ENCODE peak calls at places on chromosomes 12 and 14, in ten cellular contexts. One of them, this sample, is unnamed.

GRCh38 chr12:77979597-77980250 is 149.0 kb downstream of the NAV3 start:
- DNase-seq in adrenal gland: no peak
- DNase-seq in uterus: no peak
- DNase-seq in A549: no peak
- DNase-seq in NB4: no peak
- DNase-seq in GM12878: no peak
- DNase-seq in tibial nerve: no peak
- DNase-seq in lower leg skin: no peak
- DNase-seq in heart left ventricle: no peak
- DNase-seq in sigmoid colon: no peak
- DNase-seq in this sample: no peak

GRCh38 chr12:25276199-25276937 is 25.6 kb upstream of the KRAS start:
- DNase-seq in heart left ventricle: no peak
- DNase-seq in A549: peak
- DNase-seq in sigmoid colon: peak
- DNase-seq in adrenal gland: peak
- DNase-seq in uterus: peak
- DNase-seq in GM12878: no peak
- DNase-seq in tibial nerve: peak
- DNase-seq in NB4: peak
- DNase-seq in lower leg skin: no peak
- DNase-seq in this sample: peak

GRCh38 chr12:110312581-110313360 is 31.7 kb downstream of the ATP2A2 start:
- DNase-seq in adrenal gland: peak
- DNase-seq in lower leg skin: no peak
- DNase-seq in NB4: peak
- DNase-seq in sigmoid colon: peak
- DNase-seq in uterus: no peak
- DNase-seq in tibial nerve: no peak
- DNase-seq in heart left ventricle: no peak
- DNase-seq in GM12878: no peak
- DNase-seq in A549: peak
- DNase-seq in this sample: no peak

GRCh38 chr14:70955543-70956480 is 48.6 kb downstream of the PCNX1 start:
- DNase-seq in NB4: peak
- DNase-seq in uterus: no peak
- DNase-seq in sigmoid colon: no peak
- DNase-seq in heart left ventricle: no peak
- DNase-seq in tibial nerve: no peak
- DNase-seq in adrenal gland: no peak
- DNase-seq in A549: no peak
- DNase-seq in GM12878: no peak
- DNase-seq in lower leg skin: no peak
- DNase-seq in this sample: no peak

GRCh38 chr14:76708028-76708427 is 53.2 kb upstream of the VASH1 start:
- DNase-seq in uterus: no peak
- DNase-seq in tibial nerve: no peak
- DNase-seq in adrenal gland: no peak
- DNase-seq in lower leg skin: no peak
- DNase-seq in sigmoid colon: no peak
- DNase-seq in A549: no peak
- DNase-seq in NB4: no peak
- DNase-seq in heart left ventricle: no peak
- DNase-seq in GM12878: no peak
- DNase-seq in this sample: no peak

GRCh38 chr14:53894456-53894855 is 62.2 kb downstream of the BMP4 start:
- DNase-seq in sigmoid colon: no peak
- DNase-seq in A549: no peak
- DNase-seq in adrenal gland: no peak
- DNase-seq in heart left ventricle: no peak
- DNase-seq in uterus: no peak
- DNase-seq in NB4: no peak
- DNase-seq in tibial nerve: no peak
- DNase-seq in lower leg skin: no peak
- DNase-seq in GM12878: no peak
- DNase-seq in this sample: no peak

GRCh38 chr12:111838353-111838752 is 3.7 kb upstream of the MAPKAPK5 start:
- DNase-seq in uterus: no peak
- DNase-seq in NB4: no peak
- DNase-seq in A549: no peak
- DNase-seq in heart left ventricle: no peak
- DNase-seq in sigmoid colon: no peak
- DNase-seq in adrenal gland: no peak
- DNase-seq in GM12878: no peak
- DNase-seq in tibial nerve: no peak
- DNase-seq in lower leg skin: peak
- DNase-seq in this sample: no peak

GRCh38 chr14:57578427-57579220 is 85.0 kb upstream of the CCDC198 start:
- DNase-seq in NB4: no peak
- DNase-seq in uterus: no peak
- DNase-seq in sigmoid colon: no peak
- DNase-seq in GM12878: no peak
- DNase-seq in heart left ventricle: no peak
- DNase-seq in lower leg skin: no peak
- DNase-seq in adrenal gland: no peak
- DNase-seq in A549: no peak
- DNase-seq in tibial nerve: no peak
- DNase-seq in this sample: no peak

GRCh38 chr12:110170535-110171185 is 46.5 kb downstream of the IFT81 start:
- DNase-seq in heart left ventricle: no peak
- DNase-seq in lower leg skin: no peak
- DNase-seq in sigmoid colon: no peak
- DNase-seq in uterus: no peak
- DNase-seq in GM12878: no peak
- DNase-seq in A549: no peak
- DNase-seq in NB4: no peak
- DNase-seq in adrenal gland: peak
- DNase-seq in tibial nerve: no peak
- DNase-seq in this sample: no peak

GRCh38 chr12:48779869-48780268 is 9.0 kb downstream of the ADCY6 start:
- DNase-seq in adrenal gland: no peak
- DNase-seq in NB4: peak
- DNase-seq in heart left ventricle: peak
- DNase-seq in sigmoid colon: no peak
- DNase-seq in A549: no peak
- DNase-seq in GM12878: no peak
- DNase-seq in tibial nerve: no peak
- DNase-seq in lower leg skin: no peak
- DNase-seq in uterus: peak
- DNase-seq in this sample: no peak

GRCh38 chr12:116490481-116490880 is 68.7 kb upstream of the MAP1LC3B2 start:
- DNase-seq in uterus: no peak
- DNase-seq in A549: no peak
- DNase-seq in tibial nerve: no peak
- DNase-seq in heart left ventricle: no peak
- DNase-seq in sigmoid colon: no peak
- DNase-seq in NB4: peak
- DNase-seq in GM12878: no peak
- DNase-seq in lower leg skin: no peak
- DNase-seq in adrenal gland: no peak
- DNase-seq in this sample: no peak

GRCh38 chr12:17108877-17109520 is 503.0 kb upstream of the LMO3 start:
- DNase-seq in adrenal gland: no peak
- DNase-seq in GM12878: no peak
- DNase-seq in uterus: no peak
- DNase-seq in A549: no peak
- DNase-seq in sigmoid colon: no peak
- DNase-seq in tibial nerve: no peak
- DNase-seq in NB4: no peak
- DNase-seq in heart left ventricle: no peak
- DNase-seq in lower leg skin: no peak
- DNase-seq in this sample: no peak

GRCh38 chr12:122965851-122966742 is at the start of gene ABCB9:
- DNase-seq in GM12878: no peak
- DNase-seq in heart left ventricle: peak
- DNase-seq in A549: peak
- DNase-seq in uterus: peak
- DNase-seq in NB4: peak
- DNase-seq in lower leg skin: peak
- DNase-seq in sigmoid colon: peak
- DNase-seq in tibial nerve: peak
- DNase-seq in adrenal gland: peak
- DNase-seq in this sample: peak
- TF ChIP-seq POLR2A in GM12878: peak
- TF ChIP-seq POLR2A in heart left ventricle: no peak
- TF ChIP-seq POLR2A in A549: peak
- TF ChIP-seq POLR2A in uterus: peak
- TF ChIP-seq POLR2A in NB4: peak
- TF ChIP-seq POLR2A in lower leg skin: no peak
- TF ChIP-seq POLR2A in sigmoid colon: no peak
- TF ChIP-seq POLR2A in tibial nerve: peak
- TF ChIP-seq POLR2A in adrenal gland: no peak
- TF ChIP-seq POLR2A in this sample: peak

GRCh38 chr14:45940318-45940717 is 687.3 kb upstream of the MIS18BP1 start:
- DNase-seq in A549: no peak
- DNase-seq in lower leg skin: no peak
- DNase-seq in heart left ventricle: no peak
- DNase-seq in uterus: no peak
- DNase-seq in sigmoid colon: no peak
- DNase-seq in GM12878: no peak
- DNase-seq in tibial nerve: no peak
- DNase-seq in NB4: no peak
- DNase-seq in adrenal gland: no peak
- DNase-seq in this sample: no peak
- TF ChIP-seq CTCF in A549: no peak
- TF ChIP-seq CTCF in lower leg skin: no peak
- TF ChIP-seq CTCF in heart left ventricle: no peak
- TF ChIP-seq CTCF in uterus: no peak
- TF ChIP-seq CTCF in sigmoid colon: no peak
- TF ChIP-seq CTCF in GM12878: no peak
- TF ChIP-seq CTCF in tibial nerve: no peak
- TF ChIP-seq CTCF in NB4: no peak
- TF ChIP-seq CTCF in adrenal gland: no peak
- TF ChIP-seq CTCF in this sample: no peak

GRCh38 chr14:74712499-74713394 is at the start of the genes AREL1 and FCF1:
- DNase-seq in adrenal gland: peak
- DNase-seq in tibial nerve: peak
- DNase-seq in lower leg skin: peak
- DNase-seq in GM12878: peak
- DNase-seq in NB4: peak
- DNase-seq in A549: peak
- DNase-seq in sigmoid colon: peak
- DNase-seq in heart left ventricle: peak
- DNase-seq in uterus: peak
- DNase-seq in this sample: peak

GRCh38 chr14:74710477-74710876 is 2.4 kb downstream of the AREL1 start:
- DNase-seq in GM12878: no peak
- DNase-seq in lower leg skin: no peak
- DNase-seq in uterus: no peak
- DNase-seq in adrenal gland: no peak
- DNase-seq in tibial nerve: no peak
- DNase-seq in sigmoid colon: no peak
- DNase-seq in NB4: no peak
- DNase-seq in A549: no peak
- DNase-seq in heart left ventricle: no peak
- DNase-seq in this sample: no peak

DNA sequence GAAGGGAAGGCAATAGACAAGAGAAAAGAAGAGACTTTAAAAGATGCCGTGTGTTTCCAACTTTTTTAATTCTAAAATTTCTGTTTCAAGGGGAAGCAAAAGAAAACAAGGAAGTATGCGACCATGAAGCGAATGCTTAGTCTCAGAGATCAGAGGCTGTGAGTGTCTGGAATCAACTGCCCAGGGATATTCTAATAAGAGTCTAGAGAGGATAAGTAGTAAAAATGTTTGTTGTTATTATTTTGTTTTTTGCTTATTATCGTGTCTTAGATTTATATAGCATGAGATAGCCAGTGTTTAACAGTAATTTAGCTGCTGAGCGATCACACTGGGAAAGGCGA is 421 bp downstream of the FCF1 start:
- DNase-seq in NB4: no peak
- DNase-seq in lower leg skin: no peak
- DNase-seq in A549: no peak
- DNase-seq in sigmoid colon: no peak
- DNase-seq in heart left ventricle: no peak
- DNase-seq in tibial nerve: no peak
- DNase-seq in adrenal gland: no peak
- DNase-seq in GM12878: no peak
- DNase-seq in uterus: no peak
- DNase-seq in this sample: no peak
- TF ChIP-seq POLR2A in NB4: no peak
- TF ChIP-seq POLR2A in lower leg skin: no peak
- TF ChIP-seq POLR2A in A549: no peak
- TF ChIP-seq POLR2A in sigmoid colon: no peak
- TF ChIP-seq POLR2A in heart left ventricle: no peak
- TF ChIP-seq POLR2A in tibial nerve: no peak
- TF ChIP-seq POLR2A in adrenal gland: no peak
- TF ChIP-seq POLR2A in GM12878: no peak
- TF ChIP-seq POLR2A in uterus: no peak
- TF ChIP-seq POLR2A in this sample: no peak

GRCh38 chr14:95456281-95456680 is 60.2 kb downstream of the SYNE3 start:
- DNase-seq in GM12878: no peak
- DNase-seq in NB4: no peak
- DNase-seq in adrenal gland: no peak
- DNase-seq in lower leg skin: no peak
- DNase-seq in uterus: no peak
- DNase-seq in heart left ventricle: no peak
- DNase-seq in tibial nerve: no peak
- DNase-seq in A549: no peak
- DNase-seq in sigmoid colon: no peak
- DNase-seq in this sample: no peak

GRCh38 chr14:95452176-95452889 is 64.1 kb downstream of the SYNE3 start:
- DNase-seq in adrenal gland: no peak
- DNase-seq in NB4: peak
- DNase-seq in sigmoid colon: no peak
- DNase-seq in A549: peak
- DNase-seq in lower leg skin: no peak
- DNase-seq in uterus: no peak
- DNase-seq in heart left ventricle: no peak
- DNase-seq in GM12878: no peak
- DNase-seq in tibial nerve: no peak
- DNase-seq in this sample: no peak

GRCh38 chr14:95453713-95453980 is 62.8 kb downstream of the SYNE3 start:
- DNase-seq in tibial nerve: no peak
- DNase-seq in NB4: no peak
- DNase-seq in sigmoid colon: no peak
- DNase-seq in uterus: no peak
- DNase-seq in heart left ventricle: no peak
- DNase-seq in GM12878: no peak
- DNase-seq in A549: no peak
- DNase-seq in adrenal gland: no peak
- DNase-seq in lower leg skin: no peak
- DNase-seq in this sample: no peak

GRCh38 chr14:95452890-95453712 is 63.3 kb downstream of the SYNE3 start:
- DNase-seq in GM12878: no peak
- DNase-seq in adrenal gland: no peak
- DNase-seq in heart left ventricle: no peak
- DNase-seq in A549: no peak
- DNase-seq in tibial nerve: no peak
- DNase-seq in lower leg skin: no peak
- DNase-seq in uterus: no peak
- DNase-seq in sigmoid colon: no peak
- DNase-seq in NB4: no peak
- DNase-seq in this sample: no peak

DNA sequence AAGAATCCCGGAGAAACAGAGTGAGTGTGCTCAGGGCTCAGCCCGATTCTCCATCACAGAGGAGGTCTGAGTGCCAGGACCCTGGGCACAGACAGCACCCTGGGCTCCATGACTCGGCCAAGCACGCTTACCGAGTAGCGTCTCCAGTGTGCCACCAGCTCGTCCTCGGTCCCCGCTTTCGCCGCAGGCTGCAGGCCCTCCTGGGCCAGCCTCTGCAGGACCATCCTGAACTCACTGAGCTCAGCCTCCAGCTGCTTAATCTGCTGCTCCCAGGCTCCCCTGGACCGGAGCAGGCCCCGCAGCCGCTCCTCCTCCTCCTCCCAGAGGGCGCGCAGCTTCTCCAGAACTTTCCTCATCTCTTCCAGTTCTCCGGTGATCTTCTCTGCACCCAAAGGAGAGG is 61.2 kb downstream of the SYNE3 start:
- DNase-seq in lower leg skin: no peak
- DNase-seq in GM12878: no peak
- DNase-seq in A549: no peak
- DNase-seq in uterus: no peak
- DNase-seq in NB4: no peak
- DNase-seq in tibial nerve: no peak
- DNase-seq in adrenal gland: no peak
- DNase-seq in sigmoid colon: no peak
- DNase-seq in heart left ventricle: no peak
- DNase-seq in this sample: no peak
- TF ChIP-seq CTCF in lower leg skin: no peak
- TF ChIP-seq CTCF in GM12878: no peak
- TF ChIP-seq CTCF in A549: no peak
- TF ChIP-seq CTCF in uterus: no peak
- TF ChIP-seq CTCF in NB4: no peak
- TF ChIP-seq CTCF in tibial nerve: no peak
- TF ChIP-seq CTCF in adrenal gland: no peak
- TF ChIP-seq CTCF in sigmoid colon: no peak
- TF ChIP-seq CTCF in heart left ventricle: no peak
- TF ChIP-seq CTCF in this sample: no peak

This sample was measured in prostate gland.